ENCODE peak calls at places on chromosomes 2 and 18, in six cellular contexts. S is NCI-H774; M is 8988T; W is CD4-positive, alpha-beta memory T cell; Q is heart left ventricle; K is AG09319. Z is an unnamed sample.

GRCh38 chr2:216146573-216146972 is 37.4 kb downstream of the XRCC5 start:
- DNase-seq in S (no peak), M (no peak), W (no peak), Q (no peak), K (no peak), Z (no peak)

GRCh38 chr2:216594081-216594480 is 39.1 kb upstream of the IGFBP2 start:
- DNase-seq in S (no peak), M (no peak), W (no peak), Q (no peak), K (no peak), Z (no peak)

GRCh38 chr2:65277791-65278449 is 50.3 kb downstream of the ACTR2 start:
- DNase-seq in S (no peak), M (no peak), W (no peak), Q (no peak), K (no peak), Z (no peak)

GRCh38 chr18:25298853-25299274 is 53.1 kb downstream of the ZNF521 start:
- DNase-seq in S (no peak), M (no peak), W (no peak), Q (peak), K (peak), Z (no peak)

GRCh38 chr2:120937736-120938131 is 202.1 kb downstream of the GLI2 start:
- DNase-seq in S (no peak), M (no peak), W (no peak), Q (no peak), K (no peak), Z (no peak)

GRCh38 chr2:28009732-28010131 is 119.2 kb downstream of the BABAM2 start:
- DNase-seq in S (no peak), M (no peak), W (no peak), Q (peak), K (no peak), Z (peak)

GRCh38 chr18:38174594-38174993 is 609.0 kb upstream of the CELF4 start:
- DNase-seq in S (no peak), M (no peak), W (no peak), Q (no peak), K (no peak), Z (peak)

GRCh38 chr2:238063414-238064189 is 2.8 kb downstream of the SCLY start:
- DNase-seq in S (no peak), M (no peak), W (no peak), Q (no peak), K (no peak), Z (no peak)

GRCh38 chr18:54812885-54813284 is 15.4 kb upstream of the RAB27B start:
- DNase-seq in S (no peak), M (no peak), W (peak), Q (no peak), K (no peak), Z (no peak)

GRCh38 chr2:8805278-8806045 is 32.0 kb downstream of the KIDINS220 start:
- DNase-seq in S (no peak), M (no peak), W (no peak), Q (peak), K (no peak), Z (no peak)

GRCh38 chr2:84971799-84972790 is 1.1 kb downstream of the KCMF1 start:
- DNase-seq in S (no peak), M (peak), W (peak), Q (peak), K (no peak), Z (no peak)

GRCh38 chr2:120587326-120587996 is 148.2 kb upstream of the GLI2 start:
- DNase-seq in S (no peak), M (peak), W (no peak), Q (no peak), K (no peak), Z (no peak)

GRCh38 chr18:37944871-37945270 is 379.3 kb upstream of the CELF4 start:
- DNase-seq in S (no peak), M (no peak), W (no peak), Q (no peak), K (no peak), Z (peak)

GRCh38 chr2:223970343-223971128 is 13.3 kb downstream of the MRPL44 start:
- DNase-seq in S (peak), M (no peak), W (peak), Q (peak), K (peak), Z (peak)

GRCh38 chr2:424306-425172 is 136.6 kb upstream of the ALKAL2 start:
- DNase-seq in S (no peak), M (peak), W (no peak), Q (no peak), K (no peak), Z (no peak)

GRCh38 chr2:23529659-23530058 is 144.7 kb downstream of the KLHL29 start:
- DNase-seq in S (no peak), M (no peak), W (no peak), Q (no peak), K (no peak), Z (no peak)

GRCh38 chr18:48709371-48709770 is 170.5 kb downstream of the CTIF start:
- DNase-seq in S (no peak), M (no peak), W (no peak), Q (peak), K (no peak), Z (no peak)

GRCh38 chr2:238950551-238950950 is 102.7 kb downstream of the TWIST2 start:
- DNase-seq in S (no peak), M (no peak), W (no peak), Q (no peak), K (no peak), Z (no peak)

GRCh38 chr2:26463252-26464207 is 14.4 kb downstream of the OTOF start:
- DNase-seq in S (no peak), M (no peak), W (no peak), Q (no peak), K (no peak), Z (no peak)

GRCh38 chr2:45850558-45850957 is 199.1 kb downstream of the PRKCE start:
- DNase-seq in S (peak), M (no peak), W (no peak), Q (no peak), K (no peak), Z (no peak)

GRCh38 chr2:73268831-73269685 is 15.2 kb downstream of the FBXO41 start:
- DNase-seq in S (peak), M (no peak), W (peak), Q (no peak), K (no peak), Z (no peak)

GRCh38 chr2:134224005-134224404 is 29.9 kb upstream of the MGAT5 start:
- DNase-seq in S (no peak), M (no peak), W (no peak), Q (no peak), K (peak), Z (no peak)

GRCh38 chr2:129483366-129483765 is 496.1 kb upstream of the RAB6C start:
- DNase-seq in S (no peak), M (no peak), W (no peak), Q (no peak), K (no peak), Z (no peak)

GRCh38 chr2:202494856-202495604 is 118.9 kb downstream of the BMPR2 start:
- DNase-seq in S (no peak), M (no peak), W (no peak), Q (no peak), K (no peak), Z (no peak)

Z was measured in cerebellar cortex.